ENCODE peak calls at places on chromosomes 2 and 18, in nine cellular contexts. Y is substantia nigra; L is kidney tubule cell; P is heart left ventricle; Z is HT1080; D is CD8-positive, alpha-beta T cell; H is RWPE1; U is activated naive CD4-positive, alpha-beta T cell treated with anti-CD3 and anti-CD28 coated beads, Interleukin-2, amount 50 U/mL, for 16 hours; Q is breast epithelium. G is an unnamed sample.

GRCh38 chr2:175445276-175445675 is 263.8 kb upstream of the ATP5MC3 start:
- DNase-seq in Y (no peak), L (no peak), P (no peak), Z (no peak), D (no peak), H (no peak), U (no peak), Q (no peak), G (no peak)

GRCh38 chr2:109213646-109214417 is 84.8 kb downstream of the SH3RF3 start:
- DNase-seq in Y (no peak), L (peak; percentile 19), P (no peak), Z (peak; percentile 98), D (peak; percentile 57), H (peak; percentile 55), U (peak; percentile 28), Q (no peak), G (no peak)

GRCh38 chr2:196125596-196125995 is 45.8 kb downstream of the STK17B start:
- DNase-seq in Y (no peak), L (peak; percentile 34), P (no peak), Z (no peak), D (no peak), H (no peak), U (no peak), Q (no peak), G (no peak)

GRCh38 chr2:141015339-141016047 is 1115.3 kb downstream of the LRP1B start:
- DNase-seq in Y (peak; percentile 27), L (no peak), P (peak; percentile 64), Z (no peak), D (no peak), H (no peak), U (no peak), Q (no peak), G (peak; percentile 15)

GRCh38 chr2:138615257-138615656 is 113.7 kb downstream of the SPOPL start:
- DNase-seq in Y (no peak), L (peak; percentile 98), P (no peak), Z (peak; percentile 81), D (no peak), H (peak; percentile 73), U (no peak), Q (no peak), G (no peak)

GRCh38 chr18:58136865-58137264 is 92.8 kb downstream of the NEDD4L start:
- DNase-seq in Y (no peak), L (no peak), P (no peak), Z (no peak), D (no peak), H (no peak), U (no peak), Q (no peak), G (no peak)

GRCh38 chr2:31051213-31052185 is 86.7 kb downstream of the GALNT14 start:
- DNase-seq in Y (no peak), L (no peak), P (no peak), Z (no peak), D (no peak), H (no peak), U (no peak), Q (no peak), G (no peak)

GRCh38 chr18:55401275-55401620 is 186.7 kb downstream of the TCF4 start:
- DNase-seq in Y (no peak), L (no peak), P (no peak), Z (no peak), D (no peak), H (no peak), U (no peak), Q (no peak), G (no peak)

GRCh38 chr18:48871391-48872166 is 79.2 kb downstream of the SMAD7 start:
- DNase-seq in Y (no peak), L (no peak), P (no peak), Z (no peak), D (no peak), H (no peak), U (no peak), Q (no peak), G (no peak)